ENCODE peak calls at places on chromosome 1, in eight cellular contexts. N is HT1080; J is stimulated activated CD4-positive, alpha-beta T cell treated with anti-CD3 and anti-CD28 coated beads, Interleukin-15, amount 100 ng/mL, for 48 hours; H is natural killer cell treated with Interleukin-12 subunit alpha and Interleukin-12 subunit beta and Interleukin-15 and Interleukin-18, amount 100 ng/mL, for 72 hours; L is adrenal gland; Y is cardiac septum; E is epithelial cell of esophagus; C is caudate nucleus. P is an unnamed sample.
A peak's percentile ranks its signal among the peaks of the same experiment; 100 is the strongest.

GRCh38 chr1:233326995-233327937 is at the start of gene MAP3K21:
- DNase-seq in N (peak; percentile 68), J (peak; percentile 72), H (peak; percentile 83), L (peak; percentile 97), Y (peak; percentile 95), E (peak; percentile 97), C (peak; percentile 9), P (peak; percentile 66)

GRCh38 chr1:147837129-147837776 is 65.3 kb upstream of the GJA8 start:
- DNase-seq in N (no peak), J (no peak), H (no peak), L (no peak), Y (no peak), E (no peak), C (no peak), P (no peak)

GRCh38 chr1:9151326-9151860 is 22.5 kb upstream of the GPR157 start:
- DNase-seq in N (no peak), J (no peak), H (no peak), L (no peak), Y (no peak), E (no peak), C (no peak), P (no peak)

GRCh38 chr1:161989108-161989507 is 34.6 kb downstream of the OLFML2B start:
- DNase-seq in N (peak; percentile 86), J (no peak), H (no peak), L (no peak), Y (no peak), E (peak; percentile 19), C (no peak), P (no peak)

GRCh38 chr1:200048244-200048643 is 20.7 kb downstream of the NR5A2 start:
- DNase-seq in N (no peak), J (no peak), H (no peak), L (no peak), Y (no peak), E (no peak), C (no peak), P (no peak)

GRCh38 chr1:212512731-212513559 is 80.2 kb downstream of the NENF start:
- DNase-seq in N (peak; percentile 79), J (no peak), H (no peak), L (no peak), Y (no peak), E (no peak), C (no peak), P (no peak)

GRCh38 chr1:233025566-233025965 is 75.2 kb downstream of the NTPCR start:
- DNase-seq in N (no peak), J (no peak), H (no peak), L (no peak), Y (no peak), E (peak; percentile 92), C (no peak), P (no peak)

GRCh38 chr1:160795951-160796383 is at the start of gene LY9:
- DNase-seq in N (peak; percentile 60), J (peak; percentile 69), H (peak; percentile 83), L (no peak), Y (no peak), E (no peak), C (no peak), P (no peak)

GRCh38 chr1:115883240-115883639 is 42.3 kb upstream of the NHLH2 start:
- DNase-seq in N (no peak), J (no peak), H (no peak), L (no peak), Y (no peak), E (no peak), C (no peak), P (no peak)

GRCh38 chr1:72379072-72379471 is 96.7 kb upstream of the NEGR1 start:
- DNase-seq in N (no peak), J (no peak), H (no peak), L (no peak), Y (no peak), E (no peak), C (no peak), P (no peak)

GRCh38 chr1:22889213-22889827 is 83.3 kb downstream of the LACTBL1 start:
- DNase-seq in N (peak; percentile 38), J (no peak), H (no peak), L (peak; percentile 24), Y (no peak), E (peak; percentile 51), C (no peak), P (no peak)

GRCh38 chr1:179296831-179297377 is 3.3 kb downstream of the SOAT1 start:
- DNase-seq in N (no peak), J (no peak), H (no peak), L (no peak), Y (no peak), E (no peak), C (no peak), P (no peak)

GRCh38 chr1:166128195-166128594 is 38.6 kb downstream of the FAM78B start:
- DNase-seq in N (no peak), J (no peak), H (no peak), L (no peak), Y (no peak), E (no peak), C (no peak), P (no peak)

GRCh38 chr1:33181906-33182305 is at the start of gene TRIM62:
- DNase-seq in N (peak; percentile 71), J (peak; percentile 50), H (peak; percentile 83), L (peak; percentile 89), Y (peak; percentile 94), E (peak; percentile 86), C (peak; percentile 44), P (peak; percentile 89)

GRCh38 chr1:47627016-47627415 is 189.2 kb downstream of the FOXD2 start:
- DNase-seq in N (no peak), J (no peak), H (no peak), L (no peak), Y (no peak), E (peak; percentile 13), C (no peak), P (no peak)

GRCh38 chr1:210663730-210664573 is 335.2 kb downstream of the HHAT start:
- DNase-seq in N (no peak), J (no peak), H (no peak), L (no peak), Y (no peak), E (no peak), C (no peak), P (no peak)

GRCh38 chr1:184753608-184754478 is 815 bp downstream of the EDEM3 start:
- DNase-seq in N (no peak), J (peak; percentile 23), H (peak; percentile 68), L (peak; percentile 52), Y (peak; percentile 79), E (peak; percentile 32), C (peak; percentile 47), P (peak; percentile 62)

P was measured in nucleus accumbens.